ENCODE peak calls at places on chromosome 2, in four cellular contexts. H, X, O and W are unnamed samples.
A peak's percentile ranks its signal among the peaks of the same experiment; 100 is the strongest.

GRCh38 chr2:232482301-232483238 is 5.1 kb downstream of the ECEL1 start:
- DNase-seq in H (no peak), X (peak; percentile 55), O (no peak), W (peak; percentile 32)

GRCh38 chr2:63738019-63738418 is 103.7 kb upstream of the UGP2 start:
- DNase-seq in H (peak; percentile 73), X (no peak), O (no peak), W (no peak)

GRCh38 chr2:216665240-216665639 is 30.1 kb downstream of the IGFBP5 start:
- DNase-seq in H (peak; percentile 86), X (no peak), O (no peak), W (peak; percentile 74)

GRCh38 chr2:230849633-230850357 is 14.9 kb upstream of the ITM2C start:
- DNase-seq in H (no peak), X (peak; percentile 78), O (peak; percentile 64), W (peak; percentile 97)

GRCh38 chr2:39377226-39377939 is 59.7 kb downstream of the MAP4K3 start:
- DNase-seq in H (no peak), X (no peak), O (no peak), W (no peak)

GRCh38 chr2:11562476-11562875 is 28.6 kb downstream of the GREB1 start:
- DNase-seq in H (no peak), X (peak; percentile 51), O (no peak), W (peak; percentile 37)

GRCh38 chr2:16321872-16322271 is 343.8 kb downstream of the CYRIA start:
- DNase-seq in H (no peak), X (no peak), O (no peak), W (peak; percentile 66)

GRCh38 chr2:119836455-119837142 is 76.9 kb downstream of the PTPN4 start:
- DNase-seq in H (no peak), X (no peak), O (no peak), W (no peak)

GRCh38 chr2:46893231-46893943 is 22.2 kb downstream of the MCFD2 start:
- DNase-seq in H (no peak), X (no peak), O (no peak), W (no peak)

GRCh38 chr2:175363719-175364118 is 182.2 kb upstream of the ATP5MC3 start:
- DNase-seq in H (no peak), X (no peak), O (no peak), W (no peak)

GRCh38 chr2:98895901-98896300 is 40.1 kb downstream of the CRACDL start:
- DNase-seq in H (no peak), X (peak; percentile 60), O (no peak), W (no peak)

GRCh38 chr2:9847140-9847539 is 3.9 kb downstream of the TAF1B start:
- DNase-seq in H (peak; percentile 17), X (no peak), O (no peak), W (no peak)

GRCh38 chr2:130357864-130358263 is 2.0 kb downstream of the PTPN18 start:
- DNase-seq in H (no peak), X (no peak), O (no peak), W (no peak)

GRCh38 chr2:191844706-191845105 is 2.2 kb downstream of the CAVIN2 start:
- DNase-seq in H (peak; percentile 60), X (no peak), O (no peak), W (no peak)

GRCh38 chr2:130756721-130757195 is 1.4 kb downstream of the AMER3 start:
- DNase-seq in H (no peak), X (no peak), O (no peak), W (no peak)

GRCh38 chr2:100260712-100261620 is 61.3 kb downstream of the LONRF2 start:
- DNase-seq in H (peak; percentile 37), X (no peak), O (no peak), W (peak; percentile 92)

GRCh38 chr2:14903709-14904374 is 271.3 kb downstream of the LRATD1 start:
- DNase-seq in H (peak; percentile 41), X (peak; percentile 63), O (peak; percentile 6), W (peak; percentile 94)

GRCh38 chr2:133726906-133727305 is 158.6 kb upstream of the NCKAP5 start:
- DNase-seq in H (no peak), X (no peak), O (no peak), W (no peak)

GRCh38 chr2:176423819-176424218 is 154.6 kb downstream of the MTX2 start:
- DNase-seq in H (no peak), X (no peak), O (no peak), W (no peak)

GRCh38 chr2:232147440-232148077 is 186.0 kb downstream of the DIS3L2 start:
- DNase-seq in H (no peak), X (no peak), O (no peak), W (no peak)

GRCh38 chr2:12764075-12764722 is 47.5 kb downstream of the TRIB2 start:
- DNase-seq in H (peak; percentile 24), X (no peak), O (no peak), W (no peak)

GRCh38 chr2:170819941-170820646 is 3.4 kb downstream of the GAD1 start:
- DNase-seq in H (no peak), X (no peak), O (no peak), W (peak; percentile 84)

GRCh38 chr2:16120591-16120990 is 180.2 kb downstream of the MYCN start:
- DNase-seq in H (no peak), X (no peak), O (no peak), W (peak; percentile 17)

GRCh38 chr2:182852090-182852489 is 14.3 kb downstream of the FRZB start:
- DNase-seq in H (no peak), X (no peak), O (no peak), W (no peak)

GRCh38 chr2:36672199-36672598 is 24.3 kb upstream of the VIT start:
- DNase-seq in H (peak; percentile 20), X (no peak), O (no peak), W (no peak)

GRCh38 chr2:226698671-226699070 is 100.9 kb downstream of the IRS1 start:
- DNase-seq in H (no peak), X (no peak), O (no peak), W (no peak)
- H3K4me1 ChIP-seq in H (peaks cover 4% of the 10 kb centered on the region), X (peaks cover 7% of the 10 kb centered on the region), O (no peaks in the 10 kb centered on the region), W (no peaks in the 10 kb centered on the region)

GRCh38 chr2:160068906-160069305 is 6.5 kb upstream of the PLA2R1 start:
- DNase-seq in H (no peak), X (no peak), O (no peak), W (no peak)
- H3K9me3 ChIP-seq in H (no peaks in the 10 kb centered on the region), X (no peaks in the 10 kb centered on the region), O (no peaks in the 10 kb centered on the region), W (peaks cover 67% of the 10 kb centered on the region)

DNA sequence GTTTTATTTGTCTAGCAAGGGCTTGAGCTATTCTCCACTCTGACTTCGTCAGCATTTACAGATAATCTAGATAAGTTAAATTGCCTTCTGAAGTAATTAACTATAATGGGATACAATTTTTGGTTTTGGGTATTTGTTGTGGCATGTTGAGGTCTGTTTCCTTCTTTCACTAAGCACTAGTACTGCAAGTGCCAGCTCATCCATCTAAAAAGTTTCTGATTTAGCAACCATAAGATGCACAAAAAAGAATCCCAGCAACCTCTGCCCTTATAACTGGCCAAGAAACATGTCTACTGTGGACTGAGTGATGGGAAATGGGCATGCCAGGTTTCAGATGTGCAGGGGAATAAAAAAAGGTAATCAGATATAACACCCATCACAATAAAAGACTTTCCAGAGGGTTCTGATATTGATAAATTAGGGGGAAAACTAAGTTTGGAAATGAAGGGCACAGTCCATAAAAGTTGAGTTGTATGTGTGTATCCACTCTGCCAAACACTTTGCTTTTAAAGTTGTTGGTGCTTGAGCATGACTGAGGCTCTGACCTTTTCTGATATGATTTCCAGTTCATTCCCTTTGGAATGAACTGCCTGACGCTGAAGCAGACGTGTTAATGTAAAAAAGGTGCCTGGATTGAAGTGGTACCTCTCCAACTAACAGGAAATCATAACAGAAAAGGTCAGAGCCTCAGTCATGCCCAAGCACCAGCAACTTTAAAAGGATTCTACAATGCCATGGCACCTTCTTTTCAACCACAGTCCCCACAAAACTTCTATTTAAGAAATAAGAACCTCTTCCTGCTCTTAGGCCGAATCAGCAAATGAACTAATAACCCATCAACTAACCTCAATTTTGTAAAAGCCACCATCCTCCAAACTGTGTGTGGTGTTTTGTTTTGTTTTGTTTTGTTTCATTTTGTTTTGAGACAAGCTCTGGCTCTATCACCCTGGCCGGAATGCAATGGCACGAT is 52.8 kb downstream of the MEMO1 start:
- DNase-seq in H (peak; percentile 67), X (no peak), O (no peak), W (no peak)
- H3K4me1 ChIP-seq in H (peaks cover 25% of the 10 kb centered on the region), X (no peaks in the 10 kb centered on the region), O (peaks cover 11% of the 10 kb centered on the region), W (no peaks in the 10 kb centered on the region)

DNA sequence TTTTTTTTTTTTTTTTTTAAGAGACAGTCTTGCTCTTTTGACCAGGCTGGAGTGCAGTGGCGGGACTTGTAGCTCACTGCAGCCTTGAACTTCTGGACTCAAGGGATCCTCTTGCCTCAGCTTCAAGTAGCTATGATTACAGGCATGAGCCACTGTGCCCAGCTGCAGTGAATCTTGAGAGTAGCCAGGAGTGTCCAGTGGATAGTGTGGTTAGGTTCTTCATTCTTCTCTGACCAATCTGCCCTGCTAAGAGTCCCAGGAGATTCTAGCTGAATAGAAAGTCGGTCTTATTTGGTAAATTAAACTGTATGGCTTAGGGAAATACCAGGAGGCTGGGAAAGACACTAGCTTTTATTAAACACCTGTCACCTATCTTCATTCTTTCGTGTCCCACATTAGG is 15.3 kb downstream of the USP39 start:
- DNase-seq in H (no peak), X (no peak), O (no peak), W (no peak)
- H3K9me3 ChIP-seq in H (no peaks in the 10 kb centered on the region), X (no peaks in the 10 kb centered on the region), O (no peaks in the 10 kb centered on the region), W (no peaks in the 10 kb centered on the region)

GRCh38 chr2:71832844-71833243 is 314.8 kb downstream of the CYP26B1 start:
- DNase-seq in H (no peak), X (no peak), O (no peak), W (no peak)
- H3K4me1 ChIP-seq in H (peaks cover 11% of the 10 kb centered on the region), X (no peaks in the 10 kb centered on the region), O (no peaks in the 10 kb centered on the region), W (no peaks in the 10 kb centered on the region)

GRCh38 chr2:228458364-228458763 is 276.9 kb upstream of the SPHKAP start:
- DNase-seq in H (no peak), X (no peak), O (no peak), W (no peak)
- H3K9me3 ChIP-seq in H (no peaks in the 10 kb centered on the region), X (peaks cover 17% of the 10 kb centered on the region), O (peaks cover 5% of the 10 kb centered on the region), W (peaks cover 23% of the 10 kb centered on the region)

GRCh38 chr2:190655113-190655512 is 6.2 kb downstream of the NAB1 start:
- DNase-seq in H (no peak), X (no peak), O (no peak), W (no peak)
- H3K4me1 ChIP-seq in H (peaks cover 17% of the 10 kb centered on the region), X (peaks cover 23% of the 10 kb centered on the region), O (peaks cover 2% of the 10 kb centered on the region), W (no peaks in the 10 kb centered on the region)

GRCh38 chr2:26630669-26631360 is 10.4 kb downstream of the CIB4 start:
- DNase-seq in H (peak; percentile 77), X (peak; percentile 32), O (no peak), W (peak; percentile 72)

GRCh38 chr2:26630235-26630634 is 10.9 kb downstream of the CIB4 start:
- DNase-seq in H (no peak), X (peak; percentile 41), O (no peak), W (no peak)

GRCh38 chr2:26628561-26629345 is 12.4 kb downstream of the CIB4 start:
- DNase-seq in H (no peak), X (peak; percentile 46), O (no peak), W (peak; percentile 39)

GRCh38 chr2:26629346-26629630 is 11.9 kb downstream of the CIB4 start:
- DNase-seq in H (no peak), X (peak; percentile 21), O (no peak), W (no peak)

GRCh38 chr2:26629751-26630150 is 11.4 kb downstream of the CIB4 start:
- DNase-seq in H (no peak), X (no peak), O (no peak), W (no peak)
- H3K9me3 ChIP-seq in H (no peaks in the 10 kb centered on the region), X (no peaks in the 10 kb centered on the region), O (no peaks in the 10 kb centered on the region), W (no peaks in the 10 kb centered on the region)